ENCODE peak calls at places on chromosomes 13 and 19, in ten cellular contexts. W is ovary; B is colonic mucosa; R is heart left ventricle; I is testis; M is CD8-positive, alpha-beta memory T cell; U is kidney epithelial cell; E is fibroblast of the aortic adventitia; D is A549; V is BE2C. A is an unnamed sample.

GRCh38 chr13:113771709-113772331 is 12.8 kb downstream of the TMEM255B start:
- DNase-seq in R (peak; percentile 2), D (no peak), B (no peak), I (no peak), M (no peak), V (no peak), E (no peak), U (no peak), W (no peak), A (peak; percentile 41)

GRCh38 chr13:27925220-27925991 is 5.6 kb downstream of the PDX1 start:
- DNase-seq in B (no peak), M (no peak), E (no peak), V (no peak), I (no peak), U (no peak), W (no peak), R (no peak), D (no peak), A (no peak)

GRCh38 chr13:36072127-36072526 is 59.1 kb downstream of the DCLK1 start:
- DNase-seq in W (no peak), E (no peak), V (no peak), I (no peak), R (no peak), M (no peak), U (no peak), D (no peak), B (no peak), A (peak; percentile 39)

GRCh38 chr13:98752111-98752941 is at the start of gene SLC15A1:
- DNase-seq in M (no peak), R (no peak), U (no peak), D (no peak), E (no peak), B (no peak), W (no peak), I (no peak), V (no peak), A (peak; percentile 13)

GRCh38 chr13:113120300-113121182 is 2.1 kb upstream of the F10 start:
- DNase-seq in I (peak; percentile 9), W (peak; percentile 13), R (peak; percentile 12), M (peak; percentile 43), E (no peak), B (no peak), D (no peak), U (no peak), V (no peak), A (no peak)

GRCh38 chr13:87827479-87827878 is 156.3 kb downstream of the SLITRK5 start:
- DNase-seq in E (no peak), D (peak; percentile 1), W (no peak), B (no peak), V (no peak), R (no peak), U (peak; percentile 56), M (no peak), I (no peak), A (peak; percentile 48)

GRCh38 chr13:49812806-49813205 is 20.3 kb upstream of the KPNA3 start:
- DNase-seq in W (no peak), D (no peak), E (no peak), M (no peak), V (no peak), U (no peak), I (no peak), R (no peak), B (no peak), A (no peak)

GRCh38 chr13:29855784-29856183 is 5.4 kb upstream of the UBL3 start:
- DNase-seq in B (no peak), U (no peak), W (no peak), M (no peak), V (no peak), E (no peak), R (no peak), I (no peak), D (no peak), A (no peak)

DNA sequence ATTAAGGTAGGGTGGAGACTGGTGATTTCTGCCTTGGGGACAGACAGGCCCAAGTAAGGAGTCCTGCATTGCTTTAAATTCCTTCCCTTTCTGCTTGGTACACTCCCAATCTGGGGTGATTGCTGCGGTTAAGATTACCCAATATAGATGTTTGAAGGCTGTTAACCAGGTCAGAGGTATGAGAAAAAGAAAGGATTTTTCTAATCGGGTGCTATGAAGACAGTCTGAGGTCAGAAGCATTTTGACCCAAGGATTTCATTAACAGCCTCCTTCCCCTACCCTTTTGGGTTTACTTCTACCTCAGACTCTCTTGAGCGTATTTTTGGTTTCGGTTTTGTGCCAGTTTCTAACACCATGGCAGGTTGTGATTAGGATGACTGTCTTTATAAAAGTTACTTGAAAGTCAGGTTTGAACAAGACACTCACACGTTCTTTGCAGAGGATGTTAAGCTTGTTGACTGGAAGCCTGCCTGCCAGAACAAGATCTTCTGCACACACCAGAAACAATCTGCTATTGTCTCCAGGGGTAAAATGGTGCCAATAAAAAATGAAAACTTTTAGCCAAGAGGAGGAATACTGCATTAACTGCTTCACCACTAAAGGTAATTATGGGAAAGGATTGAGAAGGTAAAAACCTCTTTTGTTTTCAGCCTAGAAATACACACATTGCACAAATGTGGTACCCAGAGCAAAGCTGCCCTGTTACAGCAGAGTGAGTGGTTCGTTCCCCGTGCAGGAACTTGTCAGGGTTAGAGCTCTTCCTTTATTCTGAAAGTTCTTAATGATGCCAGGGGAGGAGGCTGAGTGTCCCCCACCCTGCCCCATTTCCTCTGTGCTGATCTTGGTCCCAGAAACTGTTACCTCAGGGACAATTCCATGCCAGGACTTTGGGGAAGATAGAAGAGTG is 108.9 kb downstream of the NDFIP2 start:
- DNase-seq in U (no peak), E (peak; percentile 54), M (no peak), R (no peak), W (no peak), D (no peak), V (no peak), I (peak; percentile 21), B (no peak), A (no peak)
- H3K4me3 ChIP-seq in U (no peak overlapping the region), E (peak overlapping the region; percentile 26), M (no peak overlapping the region), R (no peak overlapping the region), W (no peak overlapping the region), D (no peak overlapping the region), V (no peak overlapping the region), I (no peak overlapping the region), B (no peak overlapping the region), A (no peak overlapping the region)

GRCh38 chr19:4977299-4978174 is 8.6 kb downstream of the KDM4B start:
- DNase-seq in I (peak; percentile 42), M (no peak), U (peak; percentile 51), W (peak; percentile 65), V (peak; percentile 72), D (no peak), B (no peak), R (no peak), E (peak; percentile 93), A (no peak)
- H3K4me3 ChIP-seq in I (no peak overlapping the region), M (no peak overlapping the region), U (no peak overlapping the region), W (peak overlapping the region; percentile 18), V (peak overlapping the region; percentile 48), D (no peak overlapping the region), B (no peak overlapping the region), R (no peak overlapping the region), E (peak overlapping the region; percentile 51), A (no peak overlapping the region)

GRCh38 chr13:79448413-79448812 is 32.5 kb upstream of the NDFIP2 start:
- DNase-seq in W (no peak), B (no peak), E (no peak), M (no peak), U (no peak), V (no peak), D (no peak), R (no peak), I (no peak), A (peak; percentile 41)

GRCh38 chr13:79442706-79443105 is 36.7 kb upstream of the RBM26 start:
- DNase-seq in E (no peak), D (no peak), V (no peak), R (no peak), W (no peak), B (no peak), U (no peak), I (no peak), M (no peak), A (no peak)

GRCh38 chr13:79447141-79447540 is 33.8 kb upstream of the NDFIP2 start:
- DNase-seq in V (no peak), M (no peak), U (no peak), B (no peak), D (no peak), W (no peak), I (no peak), E (no peak), R (no peak), A (no peak)

GRCh38 chr13:79447741-79448140 is 33.2 kb upstream of the NDFIP2 start:
- DNase-seq in I (no peak), V (no peak), R (no peak), W (no peak), U (no peak), D (no peak), E (no peak), B (no peak), M (no peak), A (peak; percentile 74)

DNA sequence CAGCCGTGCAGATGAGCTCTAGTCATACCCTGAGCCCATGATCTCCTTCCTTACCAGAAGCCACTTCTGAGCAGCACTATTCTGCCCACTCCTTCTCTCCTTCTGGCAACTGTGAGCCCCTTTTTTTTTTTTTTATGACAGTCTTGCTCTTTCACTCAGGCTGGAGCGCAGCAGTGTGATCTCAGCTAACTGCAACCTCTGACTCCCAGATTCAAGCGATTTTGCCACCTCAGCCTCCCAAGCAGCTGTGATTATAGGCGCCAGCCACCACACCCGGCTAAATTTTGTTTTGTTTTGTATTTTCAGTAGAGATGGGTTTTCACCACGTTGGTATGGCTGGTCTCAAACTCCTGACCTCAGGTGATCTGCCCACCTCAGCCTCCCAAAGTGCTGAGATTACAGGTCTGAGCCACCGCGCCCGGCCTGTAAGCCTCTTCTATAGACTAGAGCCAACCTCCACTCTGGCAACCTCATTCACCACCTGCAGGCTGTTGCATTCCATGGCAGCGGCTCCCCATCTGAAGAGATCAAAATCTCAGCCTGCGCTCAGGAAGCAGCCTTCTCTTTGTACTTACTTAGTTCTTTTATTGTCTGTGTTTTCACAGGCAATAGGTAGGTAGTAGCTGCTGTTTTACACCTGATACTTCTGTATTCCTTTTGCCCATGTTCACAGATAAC is 34.8 kb upstream of the NDFIP2 start:
- DNase-seq in I (no peak), W (no peak), M (no peak), D (no peak), B (no peak), E (no peak), V (no peak), U (no peak), R (no peak), A (no peak)
- H3K4me3 ChIP-seq in I (no peak overlapping the region), W (no peak overlapping the region), M (no peak overlapping the region), D (no peak overlapping the region), B (no peak overlapping the region), E (no peak overlapping the region), V (no peak overlapping the region), U (no peak overlapping the region), R (no peak overlapping the region), A (no peak overlapping the region)

GRCh38 chr13:44396295-44396962 is 22.8 kb downstream of the SERP2 start:
- DNase-seq in W (no peak), R (no peak), B (no peak), V (peak; percentile 82), E (no peak), M (no peak), D (no peak), I (no peak), U (peak; percentile 14), A (no peak)

GRCh38 chr13:44398606-44399005 is 25.0 kb downstream of the SERP2 start:
- DNase-seq in I (no peak), R (no peak), B (no peak), W (no peak), U (no peak), E (no peak), V (no peak), D (no peak), M (no peak), A (no peak)

GRCh38 chr13:44399045-44399444 is 25.4 kb downstream of the SERP2 start:
- DNase-seq in V (no peak), B (no peak), W (no peak), E (no peak), I (no peak), R (no peak), M (no peak), D (no peak), U (no peak), A (no peak)

GRCh38 chr13:44397766-44398223 is 24.2 kb downstream of the SERP2 start:
- DNase-seq in E (no peak), W (no peak), U (no peak), M (no peak), B (no peak), I (no peak), V (peak; percentile 32), D (no peak), R (no peak), A (no peak)

DNA sequence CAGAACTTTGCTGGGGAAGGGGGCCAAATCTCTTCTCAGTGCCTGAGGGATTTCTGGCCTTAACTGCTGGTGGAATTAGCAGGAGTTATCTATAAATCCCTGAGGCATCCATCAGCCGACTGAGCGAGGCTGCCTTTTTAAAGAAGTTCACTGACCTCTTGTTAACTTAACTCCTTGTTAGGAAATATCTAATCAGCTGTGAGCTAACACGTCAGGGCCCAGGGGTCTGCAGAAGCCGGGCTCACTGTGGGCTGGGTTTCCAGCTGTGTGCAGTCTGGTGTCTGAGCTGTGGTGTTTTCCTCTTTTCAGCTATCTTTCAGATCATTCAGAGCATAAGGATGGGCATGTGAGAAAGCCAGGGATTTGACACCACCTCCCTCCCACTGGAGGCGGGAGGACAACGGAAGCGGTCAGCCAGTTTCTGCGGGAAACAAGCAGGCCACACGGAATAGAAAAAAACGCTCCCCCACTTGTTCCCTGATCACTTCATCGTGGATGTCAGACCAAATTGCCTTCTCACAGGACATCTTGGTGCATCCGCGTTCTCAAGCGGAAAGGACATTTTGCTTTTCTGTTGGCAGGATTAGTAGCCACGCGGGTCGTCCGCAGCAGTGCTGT is 23.4 kb downstream of the SERP2 start:
- DNase-seq in D (no peak), U (peak; percentile 48), V (peak; percentile 83), R (no peak), E (peak; percentile 44), W (peak; percentile 40), B (no peak), I (no peak), M (no peak), A (no peak)
- H3K4me3 ChIP-seq in D (no peak overlapping the region), U (no peak overlapping the region), V (peak overlapping the region; percentile 31), R (peak overlapping the region; percentile 28), E (no peak overlapping the region), W (peak overlapping the region; percentile 7), B (no peak overlapping the region), I (no peak overlapping the region), M (no peak overlapping the region), A (no peak overlapping the region)

A was measured in A673.